ENCODE peak calls at places on chromosomes 3 and 15, in six cellular contexts. H is GM13977; R is germinal center; U is IMR-90; M is activated CD4-positive, alpha-beta T cell treated with anti-CD3 and anti-CD28 coated beads, Interleukin-2, amount 10 ng/mL, durations not matched to agents 7 days and 5 days; Z is HAP-1. Y is an unnamed sample.

GRCh38 chr3:42473083-42473932 is 29.1 kb upstream of the VIPR1 start:
- DNase-seq in H (no peak), R (no peak), U (peak; percentile 16), M (no peak), Z (no peak), Y (no peak)

GRCh38 chr3:113746955-113747718 is at the start of gene ATP6V1A:
- DNase-seq in H (peak; percentile 86), R (peak; percentile 88), U (no peak), M (peak; percentile 80), Z (peak; percentile 73), Y (no peak)

GRCh38 chr3:68088216-68088615 is 433.8 kb upstream of the SUCLG2 start:
- DNase-seq in H (no peak), R (no peak), U (no peak), M (peak; percentile 67), Z (no peak), Y (peak; percentile 52)

GRCh38 chr3:105938101-105938500 is 69.3 kb upstream of the CBLB start:
- DNase-seq in H (no peak), R (no peak), U (peak; percentile 45), M (no peak), Z (no peak), Y (no peak)

GRCh38 chr3:194104041-194104751 is 31.8 kb upstream of the HES1 start:
- DNase-seq in H (peak; percentile 56), R (peak; percentile 92), U (no peak), M (no peak), Z (no peak), Y (no peak)

GRCh38 chr15:49038382-49038781 is 7.9 kb downstream of the SECISBP2L start:
- DNase-seq in H (no peak), R (no peak), U (no peak), M (no peak), Z (no peak), Y (no peak)

GRCh38 chr3:14831916-14832430 is 13.2 kb downstream of the FGD5 start:
- DNase-seq in H (no peak), R (no peak), U (no peak), M (no peak), Z (no peak), Y (no peak)

GRCh38 chr3:64502284-64502683 is 185.5 kb downstream of the ADAMTS9 start:
- DNase-seq in H (no peak), R (no peak), U (peak; percentile 86), M (no peak), Z (no peak), Y (no peak)

GRCh38 chr3:138944136-138944658 is 2.7 kb downstream of the FOXL2 start:
- DNase-seq in H (no peak), R (no peak), U (no peak), M (no peak), Z (no peak), Y (no peak)

GRCh38 chr3:6860911-6861330 is at the start of gene GRM7:
- DNase-seq in H (no peak), R (no peak), U (no peak), M (no peak), Z (no peak), Y (no peak)

GRCh38 chr3:184352897-184353545 is 8.4 kb downstream of the CLCN2 start:
- DNase-seq in H (no peak), R (no peak), U (no peak), M (no peak), Z (no peak), Y (no peak)

GRCh38 chr15:96076350-96076749 is 254.2 kb upstream of the NR2F2 start:
- DNase-seq in H (no peak), R (no peak), U (no peak), M (no peak), Z (no peak), Y (no peak)

GRCh38 chr15:92898988-92899909 is 875 bp upstream of the CHD2 start:
- DNase-seq in H (no peak), R (no peak), U (peak; percentile 50), M (no peak), Z (no peak), Y (no peak)

GRCh38 chr3:35549690-35550089 is 89.6 kb upstream of the ARPP21 start:
- DNase-seq in H (no peak), R (no peak), U (no peak), M (no peak), Z (peak; percentile 7), Y (no peak)